ENCODE peak calls at places on chromosomes 3 and 15, in four cellular contexts. Z, P, S and C are unnamed samples.

GRCh38 chr15:40155270-40155910 is 5.5 kb upstream of the BUB1B start:
- DNase-seq in Z (no peak), P (peak; percentile 82), S (no peak), C (no peak)

GRCh38 chr15:99507732-99508571 is 57.8 kb upstream of the MEF2A start:
- DNase-seq in Z (no peak), P (no peak), S (no peak), C (no peak)

GRCh38 chr3:122680381-122681293 is at the start of gene PARP14:
- DNase-seq in Z (peak; percentile 7), P (peak; percentile 55), S (peak; percentile 42), C (peak; percentile 24)

GRCh38 chr3:87900061-87900460 is 158.7 kb downstream of the CGGBP1 start:
- DNase-seq in Z (no peak), P (no peak), S (no peak), C (no peak)

GRCh38 chr15:77282333-77282732 is 137.6 kb downstream of the PEAK1 start:
- DNase-seq in Z (no peak), P (no peak), S (peak; percentile 92), C (peak; percentile 94)

GRCh38 chr3:125116311-125117069 is 60.7 kb upstream of the HEG1 start:
- DNase-seq in Z (peak; percentile 27), P (peak; percentile 84), S (peak; percentile 85), C (peak; percentile 87)

GRCh38 chr3:15542641-15543040 is 21.1 kb upstream of the COLQ start:
- DNase-seq in Z (no peak), P (no peak), S (no peak), C (no peak)

GRCh38 chr3:140720242-140720641 is 42.4 kb downstream of the TRIM42 start:
- DNase-seq in Z (no peak), P (no peak), S (no peak), C (no peak)

GRCh38 chr15:44101944-44102343 is 93.1 kb downstream of the FRMD5 start:
- DNase-seq in Z (no peak), P (peak; percentile 73), S (peak; percentile 71), C (peak; percentile 80)

GRCh38 chr3:69304396-69304795 is 81.5 kb downstream of the FRMD4B start:
- DNase-seq in Z (no peak), P (no peak), S (no peak), C (no peak)

GRCh38 chr3:123376451-123377172 is 72.3 kb downstream of the ADCY5 start:
- DNase-seq in Z (no peak), P (no peak), S (no peak), C (no peak)

GRCh38 chr15:63312286-63312685 is 34.9 kb downstream of the APH1B start:
- DNase-seq in Z (no peak), P (no peak), S (no peak), C (no peak)

GRCh38 chr3:58117561-58118305 is 93.0 kb downstream of the DNASE1L3 start:
- DNase-seq in Z (no peak), P (no peak), S (no peak), C (peak; percentile 12)

GRCh38 chr3:72413228-72413627 is 435.0 kb downstream of the SHQ1 start:
- DNase-seq in Z (no peak), P (no peak), S (no peak), C (no peak)

GRCh38 chr15:60961541-60961940 is 267.6 kb downstream of the RORA start:
- DNase-seq in Z (no peak), P (no peak), S (no peak), C (no peak)

GRCh38 chr15:32998979-32999677 is 195.4 kb downstream of the FMN1 start:
- DNase-seq in Z (no peak), P (no peak), S (no peak), C (peak; percentile 25)

GRCh38 chr3:38468811-38469210 is 15.1 kb downstream of the ACVR2B start:
- DNase-seq in Z (no peak), P (no peak), S (no peak), C (no peak)

GRCh38 chr3:18389108-18389733 is 35.9 kb downstream of the SATB1 start:
- DNase-seq in Z (no peak), P (no peak), S (no peak), C (no peak)